ENCODE peak calls at places on chromosome 14, in six cellular contexts. X, H, I, G, N and O are unnamed samples. For H3K36me3, the result is how much of the 10 kb centered on the place peaks cover.

GRCh38 chr14:96584199-96584906 is 82.2 kb downstream of the PAPOLA start:
- DNase-seq in H (no peak), I (no peak), X (peak), G (peak), N (peak), O (no peak)

GRCh38 chr14:46717211-46717610 is 65.6 kb upstream of the RPL10L start:
- DNase-seq in I (no peak), G (no peak), X (no peak), H (no peak), N (no peak), O (no peak)

GRCh38 chr14:59028476-59029202 is 159.8 kb upstream of the DAAM1 start:
- DNase-seq in H (peak), G (peak), X (peak), N (peak), I (peak), O (peak)

GRCh38 chr14:89367449-89368120 is 49.4 kb downstream of the FOXN3 start:
- DNase-seq in N (no peak), G (no peak), H (no peak), I (no peak), X (no peak), O (no peak)

GRCh38 chr14:89465894-89466293 is 48.9 kb upstream of the FOXN3 start:
- DNase-seq in H (no peak), G (no peak), X (no peak), I (no peak), N (no peak), O (no peak)

GRCh38 chr14:86787782-86788181 is 1205.2 kb downstream of the GALC start:
- DNase-seq in X (no peak), N (no peak), H (no peak), I (no peak), G (no peak), O (no peak)

GRCh38 chr14:32762886-32763285 is 175.8 kb upstream of the NPAS3 start:
- DNase-seq in N (no peak), H (no peak), X (no peak), G (no peak), I (no peak), O (no peak)

GRCh38 chr14:51533877-51534553 is 117.7 kb upstream of the FRMD6 start:
- DNase-seq in H (no peak), N (no peak), I (no peak), X (no peak), G (no peak), O (no peak)

GRCh38 chr14:87628129-87628528 is 364.9 kb downstream of the GALC start:
- DNase-seq in H (peak), G (peak), I (no peak), X (no peak), N (no peak), O (no peak)

DNA sequence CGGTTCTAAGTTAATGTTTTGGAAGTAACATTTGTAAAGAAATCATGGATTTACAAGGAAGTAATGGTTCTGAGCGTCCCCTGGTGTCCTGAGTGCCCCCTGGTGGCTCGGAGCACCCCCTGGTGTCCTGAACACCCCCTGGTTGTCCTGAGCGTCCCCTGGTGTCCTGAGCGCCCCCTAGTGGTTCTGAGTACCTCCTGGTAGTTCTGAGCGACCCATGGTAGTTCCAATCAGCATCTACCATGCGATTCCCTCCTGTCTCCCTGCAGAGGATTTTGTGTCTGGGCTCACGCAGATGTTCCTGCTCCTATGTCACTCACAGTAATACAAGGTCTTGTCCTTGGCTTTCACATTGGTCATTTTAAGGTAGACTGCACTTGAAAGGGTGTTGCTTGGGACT is 1352.9 kb downstream of the TMEM121 start:
- DNase-seq in H (no peak), G (peak), I (peak), N (peak), X (no peak), O (no peak)
- TF ChIP-seq CTCF in H (peak), G (peak), I (no peak), N (peak), X (no peak), O (no peak)

DNA sequence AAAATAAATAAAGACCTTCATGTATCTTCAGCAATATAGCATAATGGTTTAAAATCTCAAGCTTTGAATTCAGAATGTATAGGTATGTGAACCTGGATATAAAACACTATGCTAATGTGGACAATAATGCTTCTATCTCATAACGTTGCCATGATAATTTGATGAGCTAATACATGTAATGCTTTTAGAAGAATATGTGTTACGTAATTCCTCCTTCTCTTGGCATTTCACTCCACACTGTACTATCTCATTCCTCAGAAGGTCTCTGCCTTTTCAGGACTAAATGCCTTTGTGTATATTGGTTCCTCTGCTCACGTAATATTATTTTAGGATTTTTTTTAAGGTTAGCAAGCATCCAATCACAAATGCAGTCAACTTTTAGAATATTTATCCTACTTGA is 86.5 kb downstream of the FOXA1 start:
- DNase-seq in I (no peak), N (no peak), X (no peak), G (no peak), H (no peak), O (no peak)
- H3K36me3 ChIP-seq in I (under half), N (under half), X (under half), G (under half), H (under half), O (under half)

GRCh38 chr14:24975393-24975792 is 74.6 kb downstream of the STXBP6 start:
- DNase-seq in G (no peak), X (no peak), I (no peak), N (no peak), H (no peak), O (no peak)

GRCh38 chr14:24976599-24976998 is 73.3 kb downstream of the STXBP6 start:
- DNase-seq in X (no peak), I (no peak), N (no peak), G (no peak), H (no peak), O (no peak)

GRCh38 chr14:24982472-24983155 is 67.3 kb downstream of the STXBP6 start:
- DNase-seq in N (no peak), G (no peak), I (no peak), H (no peak), X (no peak), O (peak)

GRCh38 chr14:24979725-24980239 is 70.2 kb downstream of the STXBP6 start:
- DNase-seq in H (no peak), N (no peak), G (no peak), X (no peak), I (no peak), O (no peak)

DNA sequence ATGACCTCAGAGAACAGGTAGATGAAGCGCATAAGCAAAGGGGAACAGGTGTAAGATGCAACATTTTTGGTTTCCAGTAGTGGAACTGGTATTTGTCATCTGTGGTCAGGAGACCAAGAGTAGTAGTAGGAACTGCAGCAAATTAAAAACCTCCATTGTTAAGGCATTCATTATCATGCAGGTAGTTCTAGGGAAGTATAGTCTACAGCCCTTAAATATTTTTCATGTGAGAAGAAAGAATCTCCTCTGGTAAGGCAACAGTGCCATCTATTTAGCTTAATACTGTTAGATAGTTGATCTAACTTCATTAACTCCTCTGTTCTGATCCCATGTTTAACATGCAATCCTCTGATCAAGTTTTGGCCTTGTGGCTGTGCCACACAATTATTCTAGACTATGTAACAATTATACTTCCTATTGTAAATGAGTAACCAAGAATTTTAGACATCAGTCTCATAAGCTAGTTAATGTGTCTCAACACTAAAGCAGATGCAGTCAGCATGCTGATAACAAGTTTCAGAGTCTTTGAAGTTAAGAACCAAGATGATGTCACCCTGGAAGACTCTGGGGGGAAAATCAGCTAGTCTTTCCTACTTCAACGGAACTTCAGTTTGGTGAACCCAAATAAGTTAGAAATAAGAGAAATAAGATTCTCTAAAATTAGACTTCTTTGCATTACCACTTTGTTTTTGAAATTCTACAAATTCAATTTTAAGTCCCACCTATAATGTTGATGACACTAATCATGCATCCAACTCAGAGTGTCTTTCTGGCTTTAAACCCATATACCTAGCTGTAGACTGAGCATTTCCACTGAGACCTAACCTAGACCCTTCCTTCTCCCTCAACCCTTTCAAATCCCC is 70.9 kb downstream of the STXBP6 start:
- DNase-seq in I (no peak), H (no peak), G (no peak), X (no peak), N (no peak), O (no peak)
- TF ChIP-seq POLR2A in I (no peak), H (no peak), G (no peak), X (no peak), N (no peak), O (no peak)

GRCh38 chr14:102026934-102027333 is 59.9 kb downstream of the HSP90AA1 start:
- DNase-seq in G (no peak), N (no peak), I (no peak), H (no peak), X (no peak), O (no peak)
- TF ChIP-seq CTCF in G (no peak), N (no peak), I (no peak), H (no peak), X (no peak), O (no peak)

GRCh38 chr14:103656031-103656757 is 27.2 kb downstream of the KLC1 start:
- DNase-seq in H (no peak), N (no peak), I (no peak), G (no peak), X (no peak), O (no peak)

GRCh38 chr14:103654619-103655018 is 25.6 kb downstream of the KLC1 start:
- DNase-seq in I (no peak), X (no peak), G (no peak), N (no peak), H (no peak), O (no peak)

GRCh38 chr14:103659631-103660030 is 30.6 kb downstream of the KLC1 start:
- DNase-seq in G (no peak), H (no peak), N (no peak), X (no peak), I (no peak), O (no peak)

GRCh38 chr14:103656758-103657133 is 27.7 kb downstream of the KLC1 start:
- DNase-seq in I (no peak), N (no peak), G (no peak), X (no peak), H (no peak), O (no peak)

DNA sequence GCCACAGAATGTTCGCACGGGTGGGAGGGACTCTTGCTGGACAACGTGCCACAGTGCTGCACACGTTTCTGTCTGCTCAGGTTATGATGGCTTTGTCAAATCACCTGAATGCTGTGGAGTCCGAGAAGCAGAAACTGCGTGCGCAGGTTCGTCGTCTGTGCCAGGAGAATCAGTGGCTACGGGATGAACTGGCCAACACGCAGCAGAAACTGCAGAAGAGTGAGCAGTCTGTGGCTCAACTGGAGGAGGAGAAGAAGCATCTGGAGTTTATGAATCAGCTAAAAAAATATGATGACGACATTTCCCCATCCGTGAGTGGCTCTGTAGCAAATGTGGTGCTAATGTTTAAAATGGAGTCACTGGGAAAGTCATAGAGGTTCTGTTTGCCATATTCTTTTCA is 28.5 kb downstream of the KLC1 start:
- DNase-seq in I (no peak), X (peak), G (no peak), H (no peak), N (no peak), O (no peak)
- H3K36me3 ChIP-seq in I (under half), X (under half), G (under half), H (half or more), N (under half), O (under half)

GRCh38 chr14:60515696-60516284 is 6.8 kb downstream of the SIX6 start:
- DNase-seq in I (no peak), G (no peak), H (no peak), N (no peak), X (no peak), O (no peak)
- TF ChIP-seq POLR2A in I (no peak), G (no peak), H (no peak), N (no peak), X (no peak), O (no peak)

GRCh38 chr14:21476925-21477681 is at the start of the genes RAB2B and TOX4:
- DNase-seq in N (peak), H (peak), G (peak), I (peak), X (peak), O (peak)
- TF ChIP-seq CTCF in N (peak), H (peak), G (peak), I (peak), X (peak), O (peak)